ENCODE peak calls at places on chromosome 15, in seven cellular contexts. U is breast epithelium; I is lung; W is right lobe of liver; N is spleen; F is dorsolateral prefrontal cortex; R is CD4-positive, alpha-beta memory T cell. J is an unnamed sample.

GRCh38 chr15:99590913-99591646 is 25.3 kb downstream of the MEF2A start:
- DNase-seq in U (no peak), I (no peak), W (no peak), N (no peak), F (no peak), R (no peak), J (no peak)

GRCh38 chr15:39976291-39977274 is 42.7 kb downstream of the EIF2AK4 start:
- DNase-seq in U (peak), I (no peak), W (peak), N (peak), F (peak), R (no peak), J (peak)

GRCh38 chr15:99433026-99433756 is 132.6 kb upstream of the MEF2A start:
- DNase-seq in U (no peak), I (no peak), W (no peak), N (peak), F (no peak), R (no peak), J (no peak)

GRCh38 chr15:65212097-65212496 is 824 bp upstream of the CILP start:
- DNase-seq in U (no peak), I (no peak), W (no peak), N (peak), F (no peak), R (no peak), J (no peak)

GRCh38 chr15:38899300-38899699 is 334.7 kb upstream of the RASGRP1 start:
- DNase-seq in U (no peak), I (no peak), W (no peak), N (no peak), F (no peak), R (no peak), J (no peak)

GRCh38 chr15:69578792-69579587 is 126.4 kb downstream of the RPLP1 start:
- DNase-seq in U (peak), I (peak), W (peak), N (peak), F (peak), R (no peak), J (no peak)

GRCh38 chr15:66390670-66391069 is 4.0 kb downstream of the MAP2K1 start:
- DNase-seq in U (no peak), I (no peak), W (no peak), N (no peak), F (no peak), R (peak), J (no peak)

GRCh38 chr15:52668133-52668532 is 11.1 kb downstream of the ATOSA start:
- DNase-seq in U (no peak), I (no peak), W (no peak), N (no peak), F (no peak), R (no peak), J (no peak)

GRCh38 chr15:70509282-70510272 is 253.8 kb downstream of the UACA start:
- DNase-seq in U (no peak), I (no peak), W (no peak), N (peak), F (no peak), R (no peak), J (no peak)

GRCh38 chr15:50764331-50765201 is 940 bp downstream of the SPPL2A start:
- DNase-seq in U (no peak), I (no peak), W (no peak), N (no peak), F (no peak), R (no peak), J (no peak)

GRCh38 chr15:45121020-45121419 is 6.9 kb downstream of the DUOXA2 start:
- DNase-seq in U (no peak), I (no peak), W (no peak), N (no peak), F (no peak), R (no peak), J (no peak)

GRCh38 chr15:58469432-58470353 is 37.9 kb downstream of the LIPC start:
- DNase-seq in U (no peak), I (peak), W (no peak), N (no peak), F (no peak), R (no peak), J (no peak)

GRCh38 chr15:64931381-64931780 is 19.7 kb downstream of the ANKDD1A start:
- DNase-seq in U (no peak), I (no peak), W (no peak), N (no peak), F (no peak), R (no peak), J (no peak)

GRCh38 chr15:75321711-75322110 is 14.2 kb upstream of the COMMD4 start:
- DNase-seq in U (no peak), I (no peak), W (no peak), N (no peak), F (no peak), R (no peak), J (no peak)

GRCh38 chr15:46450112-46450809 is 815.4 kb downstream of the SQOR start:
- DNase-seq in U (no peak), I (no peak), W (no peak), N (no peak), F (no peak), R (no peak), J (no peak)

GRCh38 chr15:98150531-98150930 is 190.0 kb downstream of the ARRDC4 start:
- DNase-seq in U (no peak), I (no peak), W (no peak), N (no peak), F (no peak), R (no peak), J (no peak)

GRCh38 chr15:31472636-31473383 is 146.2 kb downstream of the KLF13 start:
- DNase-seq in U (no peak), I (no peak), W (no peak), N (peak), F (no peak), R (peak), J (no peak)

GRCh38 chr15:23457890-23458289 is 10.8 kb upstream of the GOLGA6L2 start:
- DNase-seq in U (no peak), I (no peak), W (no peak), N (no peak), F (no peak), R (no peak), J (no peak)

GRCh38 chr15:83010709-83011270 is 649 bp downstream of the C15orf40 start:
- DNase-seq in U (peak), I (peak), W (peak), N (peak), F (peak), R (peak), J (peak)

GRCh38 chr15:67421105-67421504 is 99.8 kb upstream of the C15orf61 start:
- DNase-seq in U (no peak), I (no peak), W (no peak), N (no peak), F (no peak), R (no peak), J (no peak)

GRCh38 chr15:57861039-57861638 is 154.6 kb downstream of the POLR2M start:
- DNase-seq in U (no peak), I (no peak), W (no peak), N (no peak), F (peak), R (no peak), J (no peak)

GRCh38 chr15:69652906-69653305 is 200.3 kb downstream of the RPLP1 start:
- DNase-seq in U (no peak), I (no peak), W (no peak), N (no peak), F (no peak), R (no peak), J (no peak)

GRCh38 chr15:69224383-69224782 is 63.9 kb downstream of the GLCE start:
- DNase-seq in U (no peak), I (no peak), W (peak), N (no peak), F (no peak), R (no peak), J (no peak)

GRCh38 chr15:99305761-99306505 is 54.7 kb downstream of the LRRC28 start:
- DNase-seq in U (peak), I (no peak), W (peak), N (no peak), F (peak), R (no peak), J (no peak)

GRCh38 chr15:69539316-69539715 is 86.7 kb downstream of the RPLP1 start:
- DNase-seq in U (no peak), I (no peak), W (no peak), N (no peak), F (no peak), R (no peak), J (no peak)

GRCh38 chr15:58506787-58507671 is 75.2 kb downstream of the LIPC start:
- DNase-seq in U (no peak), I (no peak), W (no peak), N (no peak), F (no peak), R (no peak), J (no peak)

GRCh38 chr15:72591361-72591760 is 63.1 kb upstream of the GOLGA6B start:
- DNase-seq in U (no peak), I (no peak), W (no peak), N (no peak), F (no peak), R (no peak), J (no peak)

GRCh38 chr15:56369234-56369633 is 4.0 kb downstream of the TEX9 start:
- DNase-seq in U (no peak), I (no peak), W (no peak), N (no peak), F (no peak), R (no peak), J (no peak)

GRCh38 chr15:64653757-64654156 is 121.6 kb downstream of the RBPMS2 start:
- DNase-seq in U (no peak), I (no peak), W (no peak), N (no peak), F (no peak), R (no peak), J (no peak)

GRCh38 chr15:79680721-79681120 is 216.1 kb downstream of the MTHFS start:
- DNase-seq in U (no peak), I (no peak), W (no peak), N (no peak), F (no peak), R (no peak), J (no peak)

GRCh38 chr15:95812491-95812890 is 518.0 kb upstream of the NR2F2 start:
- DNase-seq in U (no peak), I (no peak), W (no peak), N (no peak), F (no peak), R (no peak), J (no peak)

GRCh38 chr15:71538181-71538580 is 272.2 kb upstream of the NR2E3 start:
- DNase-seq in U (no peak), I (no peak), W (no peak), N (no peak), F (no peak), R (no peak), J (no peak)

GRCh38 chr15:42920281-42921048 is at the start of gene TTBK2:
- DNase-seq in U (peak), I (peak), W (peak), N (peak), F (peak), R (peak), J (peak)
- H3K27ac ChIP-seq in U (peak), I (peak), W (peak), N (peak), F (peak), R (peak), J (peak)

DNA sequence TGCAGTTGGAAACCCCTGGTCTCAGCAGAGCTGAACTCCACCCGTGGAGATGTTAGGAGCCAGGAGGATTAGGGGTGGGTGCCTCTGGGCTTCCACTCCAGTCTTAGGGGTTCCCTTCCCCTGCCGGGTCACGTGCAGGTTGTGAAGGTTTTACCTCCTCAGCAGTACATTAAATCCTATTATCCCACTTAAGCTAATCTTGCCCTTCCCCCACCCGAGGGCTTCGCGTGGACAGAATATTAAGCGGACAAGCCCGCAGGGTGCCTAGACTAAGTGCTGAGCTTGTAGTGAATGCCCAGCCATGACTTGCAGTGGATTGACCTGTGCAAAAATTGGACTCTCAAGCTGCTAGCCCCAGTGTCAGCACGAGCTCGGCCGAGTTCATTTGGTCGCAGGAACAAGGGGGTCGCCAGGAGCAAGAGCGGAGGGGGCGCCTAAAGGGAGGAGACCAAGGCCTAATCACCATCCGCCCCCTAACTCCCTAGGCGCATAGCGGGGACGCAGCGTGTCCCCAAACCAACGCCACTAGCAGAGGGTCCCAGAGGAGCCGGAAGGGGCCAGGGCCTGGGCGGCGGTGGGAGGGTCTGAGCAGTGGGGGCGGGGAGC is 493 bp upstream of the SEMA4B start:
- DNase-seq in U (no peak), I (no peak), W (no peak), N (no peak), F (no peak), R (no peak), J (no peak)
- H3K27ac ChIP-seq in U (peak), I (peak), W (peak), N (peak), F (peak), R (peak), J (peak)

GRCh38 chr15:88637436-88637835 is 1.4 kb upstream of the ISG20 start:
- DNase-seq in U (no peak), I (no peak), W (no peak), N (peak), F (no peak), R (no peak), J (no peak)

GRCh38 chr15:88636654-88637053 is 2.2 kb upstream of the ISG20 start:
- DNase-seq in U (no peak), I (no peak), W (no peak), N (peak), F (no peak), R (no peak), J (no peak)

GRCh38 chr15:88634449-88634848 is 4.4 kb upstream of the ISG20 start:
- DNase-seq in U (no peak), I (no peak), W (no peak), N (no peak), F (no peak), R (no peak), J (no peak)

GRCh38 chr15:88636039-88636438 is 2.8 kb upstream of the ISG20 start:
- DNase-seq in U (peak), I (peak), W (peak), N (peak), F (no peak), R (peak), J (no peak)

DNA sequence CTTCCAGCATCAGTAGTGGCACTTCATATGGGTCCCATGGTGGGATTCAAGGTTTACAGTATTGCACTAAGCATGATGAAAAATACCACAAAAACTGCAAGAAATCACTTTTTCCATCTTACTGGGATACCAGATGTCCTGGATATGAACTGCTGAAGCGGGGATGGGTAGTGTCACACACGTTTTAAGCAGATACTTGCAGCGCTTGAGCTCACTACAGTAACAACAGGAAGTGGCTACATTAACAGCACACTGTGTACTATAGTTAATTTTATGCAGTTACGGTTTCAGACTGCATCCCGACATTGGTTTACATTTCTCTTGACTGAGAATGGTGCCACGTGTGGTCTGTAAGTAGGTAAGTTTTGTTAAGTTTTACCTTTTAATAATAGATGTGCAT is 3.5 kb upstream of the ISG20 start:
- DNase-seq in U (no peak), I (no peak), W (no peak), N (peak), F (no peak), R (peak), J (no peak)
- H3K27ac ChIP-seq in U (no peak), I (no peak), W (peak), N (peak), F (no peak), R (peak), J (no peak)

DNA sequence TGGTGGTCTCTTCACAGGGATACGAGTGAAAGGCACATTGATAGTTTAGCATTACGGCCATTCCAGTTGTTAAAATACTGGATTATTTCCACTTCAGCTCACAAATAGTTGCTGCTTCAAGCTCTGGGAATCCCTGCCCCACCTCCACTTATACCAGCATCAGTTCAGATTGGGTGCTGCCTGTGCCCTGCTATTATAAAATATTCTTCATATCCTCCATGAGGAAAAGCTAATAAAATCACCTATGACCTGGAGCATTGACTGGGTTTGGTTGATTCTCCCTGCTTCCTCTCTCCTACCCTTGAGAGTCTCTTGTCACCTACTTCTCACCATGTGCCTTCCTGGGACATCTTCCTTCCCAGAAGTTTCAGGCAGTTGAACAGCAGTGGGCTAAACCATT is 529.0 kb downstream of the MCTP2 start:
- DNase-seq in U (no peak), I (no peak), W (no peak), N (no peak), F (no peak), R (no peak), J (no peak)
- H3K27ac ChIP-seq in U (no peak), I (no peak), W (no peak), N (no peak), F (no peak), R (no peak), J (no peak)

DNA sequence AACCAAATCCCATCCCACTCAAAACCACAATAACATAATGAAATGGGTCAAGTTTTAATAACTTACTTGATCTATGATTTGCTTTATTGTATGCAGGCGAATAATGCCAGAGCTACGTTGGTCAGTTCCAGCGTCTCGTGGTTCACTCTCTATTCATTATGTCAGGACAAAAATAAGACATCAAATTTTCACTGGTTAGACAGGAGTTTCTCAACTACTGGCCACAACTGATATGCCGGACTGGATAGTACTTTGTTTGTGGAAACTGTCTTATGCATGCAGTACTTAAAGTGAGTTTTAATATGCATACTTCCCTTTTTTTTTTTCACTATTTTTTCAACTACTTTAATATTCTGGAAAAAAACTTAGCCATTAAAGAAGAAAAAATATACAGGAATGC is 94.4 kb downstream of the TJP1 start:
- DNase-seq in U (no peak), I (no peak), W (no peak), N (no peak), F (no peak), R (no peak), J (no peak)
- H3K27ac ChIP-seq in U (no peak), I (no peak), W (no peak), N (no peak), F (no peak), R (no peak), J (no peak)